ENCODE peak calls at places on chromosome 12, in seven cellular contexts. F, V, D, S, N, Y and C are unnamed samples.

GRCh38 chr12:30850684-30851083 is 75.9 kb upstream of the TSPAN11 start:
- DNase-seq in N (no peak), Y (no peak), D (no peak), F (no peak), S (no peak), V (no peak), C (no peak)

GRCh38 chr12:20641127-20641526 is 54.0 kb upstream of the SLCO1C1 start:
- DNase-seq in F (no peak), V (no peak), D (no peak), S (no peak), N (no peak), Y (no peak), C (no peak)

GRCh38 chr12:52514471-52515318 is 5.5 kb downstream of the KRT5 start:
- DNase-seq in N (no peak), V (no peak), F (no peak), Y (no peak), S (no peak), D (peak; percentile 14), C (no peak)

GRCh38 chr12:50218386-50218785 is 51.2 kb upstream of the CERS5 start:
- DNase-seq in D (no peak), V (no peak), Y (no peak), N (peak; percentile 58), F (no peak), S (peak; percentile 24), C (no peak)

GRCh38 chr12:106684497-106684896 is 90.0 kb upstream of the RIC8B start:
- DNase-seq in N (no peak), V (no peak), Y (no peak), S (no peak), D (no peak), F (no peak), C (no peak)

GRCh38 chr12:47280543-47281330 is 201.0 kb upstream of the AMIGO2 start:
- DNase-seq in Y (no peak), D (no peak), N (peak; percentile 58), S (no peak), V (no peak), F (no peak), C (no peak)

GRCh38 chr12:56080556-56081138 is 682 bp downstream of the ERBB3 start:
- DNase-seq in F (no peak), Y (peak; percentile 69), S (no peak), N (no peak), D (peak; percentile 87), V (no peak), C (no peak)

GRCh38 chr12:91817512-91817911 is 328.1 kb downstream of the BTG1 start:
- DNase-seq in V (no peak), N (peak; percentile 54), Y (no peak), D (no peak), S (no peak), F (no peak), C (no peak)

GRCh38 chr12:132069336-132069985 is 74.7 kb downstream of the DDX51 start:
- DNase-seq in F (no peak), V (no peak), N (no peak), Y (no peak), S (no peak), D (no peak), C (no peak)

DNA sequence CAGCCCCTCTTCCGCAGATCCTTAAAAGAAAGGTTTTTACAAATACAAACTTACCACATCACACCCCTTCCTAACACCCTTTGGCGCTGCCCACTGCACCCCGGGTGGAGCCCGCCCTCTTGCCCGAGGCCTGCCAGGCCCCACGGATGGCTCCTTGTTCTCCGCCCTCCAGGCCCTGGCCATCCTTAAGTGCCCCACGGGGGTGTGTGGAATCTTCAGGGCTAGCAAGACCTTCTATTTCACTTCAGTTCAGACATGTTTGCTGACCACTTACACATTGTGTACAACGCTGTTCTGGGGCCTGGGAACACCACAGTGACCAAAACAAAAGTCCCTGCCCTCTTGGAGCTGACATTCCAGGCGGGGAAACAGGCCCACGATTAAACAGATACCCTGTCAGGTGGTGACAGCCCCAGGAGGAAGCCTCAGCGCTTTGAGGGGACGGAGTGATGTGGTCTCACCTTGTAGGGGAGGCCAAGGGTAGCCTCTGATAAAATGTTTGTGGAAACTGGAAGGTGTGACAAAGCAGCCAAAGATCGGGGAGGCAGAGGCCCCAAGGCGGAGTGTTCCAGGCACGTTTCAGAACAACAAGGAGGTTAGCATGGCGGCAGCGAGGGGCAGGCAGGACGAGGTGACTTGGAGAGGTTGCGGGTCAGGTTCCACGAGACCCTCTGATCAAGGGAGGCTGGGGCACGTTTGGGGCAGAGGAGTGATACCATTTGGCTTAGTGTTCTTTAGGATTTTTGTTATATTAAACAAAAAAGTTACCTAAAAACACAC is 27.0 kb downstream of the TPCN1 start:
- DNase-seq in F (no peak), S (no peak), D (no peak), Y (no peak), V (no peak), N (no peak), C (no peak)
- H3K27me3 ChIP-seq in F (no peaks in the 10 kb centered on the region), S (no peaks in the 10 kb centered on the region), D (no peaks in the 10 kb centered on the region), Y (no peaks in the 10 kb centered on the region), V (no peaks in the 10 kb centered on the region), N (no peaks in the 10 kb centered on the region), C (no peaks in the 10 kb centered on the region)

GRCh38 chr12:112684742-112685141 is 106.8 kb upstream of the RPH3A start:
- DNase-seq in N (no peak), F (no peak), S (no peak), Y (no peak), V (no peak), D (no peak), C (no peak)
- TF ChIP-seq CTCF in N (no peak), F (no peak), S (no peak), Y (no peak), V (no peak), D (no peak), C (peak; percentile 20)

GRCh38 chr12:26121323-26121740 is 3.5 kb downstream of the BHLHE41 start:
- DNase-seq in D (no peak), F (no peak), S (no peak), Y (no peak), V (peak; percentile 37), N (no peak), C (no peak)
- H3K4me3 ChIP-seq in D (no peak overlapping the region), F (no peak overlapping the region), S (peak overlapping the region; percentile 68), Y (no peak overlapping the region), V (peak overlapping the region; percentile 65), N (peak overlapping the region; percentile 62), C (no peak overlapping the region)

GRCh38 chr12:114685869-114686268 is 1.9 kb upstream of the TBX3 start:
- DNase-seq in N (no peak), V (no peak), D (no peak), F (no peak), S (no peak), Y (no peak), C (no peak)
- H3K27me3 ChIP-seq in N (peaks cover 49% of the 10 kb centered on the region), V (no peaks in the 10 kb centered on the region), D (peaks cover 33% of the 10 kb centered on the region), F (no peaks in the 10 kb centered on the region), S (peaks cover 37% of the 10 kb centered on the region), Y (peaks cover 12% of the 10 kb centered on the region), C (no peaks in the 10 kb centered on the region)

GRCh38 chr12:121823727-121824115 is 19.9 kb downstream of the SETD1B start:
- DNase-seq in V (no peak), Y (no peak), D (no peak), S (no peak), N (no peak), F (no peak), C (no peak)

GRCh38 chr12:121820056-121820455 is 16.2 kb downstream of the SETD1B start:
- DNase-seq in S (no peak), V (no peak), N (no peak), F (no peak), D (no peak), Y (no peak), C (no peak)

GRCh38 chr12:121822393-121823100 is 18.7 kb downstream of the SETD1B start:
- DNase-seq in D (no peak), Y (no peak), F (no peak), V (no peak), N (no peak), S (no peak), C (no peak)

GRCh38 chr12:121825041-121825523 is 21.3 kb downstream of the SETD1B start:
- DNase-seq in N (no peak), D (no peak), F (no peak), S (no peak), V (no peak), Y (no peak), C (no peak)

DNA sequence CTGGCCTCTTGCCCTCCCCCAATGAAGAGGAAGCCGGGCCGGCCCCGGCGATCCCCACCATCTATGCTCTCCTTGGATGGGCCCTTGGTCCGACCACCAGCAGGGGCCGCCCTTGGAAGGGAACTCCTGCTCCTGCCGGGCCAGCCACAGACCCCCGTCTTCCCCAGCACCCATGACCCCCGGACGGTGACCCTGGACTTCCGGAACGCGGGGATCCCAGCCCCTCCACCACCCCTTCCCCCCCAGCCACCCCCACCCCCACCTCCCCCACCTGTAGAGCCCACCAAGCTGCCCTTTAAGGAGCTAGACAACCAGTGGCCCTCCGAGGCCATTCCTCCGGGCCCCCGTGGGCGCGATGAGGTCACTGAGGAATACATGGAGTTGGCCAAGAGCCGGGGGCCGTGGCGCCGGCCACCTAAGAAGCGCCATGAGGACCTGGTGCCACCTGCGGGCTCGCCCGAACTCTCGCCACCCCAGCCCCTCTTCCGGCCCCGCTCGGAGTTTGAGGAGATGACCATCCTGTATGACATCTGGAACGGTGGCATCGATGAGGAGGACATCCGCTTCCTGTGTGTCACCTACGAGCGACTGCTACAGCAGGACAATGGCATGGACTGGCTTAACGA is 19.4 kb downstream of the SETD1B start:
- DNase-seq in V (no peak), Y (no peak), S (no peak), F (no peak), N (no peak), D (no peak), C (no peak)
- TF ChIP-seq CTCF in V (no peak), Y (no peak), S (peak; percentile 44), F (no peak), N (no peak), D (no peak), C (no peak)

DNA sequence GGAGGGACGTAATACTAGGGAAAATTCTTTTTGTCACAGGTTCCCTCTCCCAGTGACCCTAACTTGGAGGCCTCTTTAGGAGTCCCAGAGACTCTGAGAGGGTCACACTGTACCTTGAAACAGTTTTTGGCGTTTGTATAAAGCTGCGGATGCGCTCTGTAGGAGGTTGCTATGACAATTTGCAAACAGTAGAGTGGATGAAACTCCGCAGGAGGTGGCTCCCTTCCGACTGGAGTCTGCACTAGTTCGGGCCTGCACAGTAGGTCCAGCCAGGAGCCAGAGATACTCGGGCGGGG is 1.3 kb upstream of the DYRK2 start:
- DNase-seq in Y (no peak), S (no peak), D (no peak), F (no peak), N (no peak), V (no peak), C (no peak)
- H3K4me3 ChIP-seq in Y (no peak overlapping the region), S (no peak overlapping the region), D (no peak overlapping the region), F (no peak overlapping the region), N (no peak overlapping the region), V (no peak overlapping the region), C (no peak overlapping the region)

GRCh38 chr12:34600592-34601462 is 578.5 kb downstream of the ALG10 start:
- DNase-seq in N (no peak), F (peak; percentile 5), S (no peak), V (no peak), Y (no peak), D (no peak), C (no peak)
- H3K27me3 ChIP-seq in N (no peaks in the 10 kb centered on the region), F (no peaks in the 10 kb centered on the region), S (no peaks in the 10 kb centered on the region), V (no peaks in the 10 kb centered on the region), Y (no peaks in the 10 kb centered on the region), D (no peaks in the 10 kb centered on the region), C (no peaks in the 10 kb centered on the region)

GRCh38 chr12:119988788-119989618 is at the start of gene BICDL1:
- DNase-seq in S (no peak), V (peak; percentile 92), F (peak; percentile 13), N (peak; percentile 11), D (peak; percentile 92), Y (peak; percentile 87), C (peak; percentile 99)
- TF ChIP-seq CTCF in S (no peak), V (no peak), F (no peak), N (no peak), D (no peak), Y (no peak), C (no peak)